ENCODE peak calls at places on chromosome 6, in five cellular contexts. K is HepG2, L is GM23248, H is K562, P is neural progenitor cell. Q is an unnamed sample.
A peak's percentile ranks its signal among the peaks of the same experiment; 100 is the strongest.

GRCh38 chr6:100171533-100172321 is 177.7 kb upstream of the MCHR2 start:
- DNase-seq in K (no peak), L (peak; percentile 38), H (no peak), P (no peak), Q (no peak)

GRCh38 chr6:158686791-158687381 is 37.0 kb downstream of the SYTL3 start:
- DNase-seq in K (no peak), L (no peak), H (no peak), P (no peak), Q (no peak)

GRCh38 chr6:45679163-45679562 is 301.4 kb upstream of the SUPT3H start:
- DNase-seq in K (no peak), L (no peak), H (no peak), P (no peak), Q (no peak)

GRCh38 chr6:93721386-93722048 is 302.2 kb upstream of the EPHA7 start:
- DNase-seq in K (peak; percentile 1), L (peak; percentile 49), H (no peak), P (peak; percentile 77), Q (peak; percentile 2)

GRCh38 chr6:14652536-14652935 is 535.0 kb downstream of the CD83 start:
- DNase-seq in K (no peak), L (no peak), H (no peak), P (no peak), Q (no peak)

GRCh38 chr6:3963404-3963803 is 114.2 kb downstream of the FAM50B start:
- DNase-seq in K (no peak), L (no peak), H (no peak), P (no peak), Q (no peak)

GRCh38 chr6:97151611-97152010 is 131.4 kb downstream of the MMS22L start:
- DNase-seq in K (no peak), L (no peak), H (no peak), P (no peak), Q (no peak)

GRCh38 chr6:30206799-30207618 is 6.2 kb downstream of the TRIM26 start:
- DNase-seq in K (peak; percentile 95), L (peak; percentile 58), H (no peak), P (peak; percentile 58), Q (peak; percentile 8)

GRCh38 chr6:61809004-61809595 is 476.9 kb downstream of the KHDRBS2 start:
- DNase-seq in K (peak; percentile 45), L (peak; percentile 36), H (no peak), P (peak; percentile 37), Q (no peak)

GRCh38 chr6:161736796-161737292 is 463.0 kb upstream of the AGPAT4 start:
- DNase-seq in K (no peak), L (peak; percentile 24), H (no peak), P (no peak), Q (no peak)

GRCh38 chr6:111377558-111378120 is 105.4 kb downstream of the REV3L start:
- DNase-seq in K (no peak), L (peak; percentile 32), H (peak; percentile 58), P (no peak), Q (no peak)

GRCh38 chr6:111804627-111805235 is 68.5 kb downstream of the FYN start:
- DNase-seq in K (no peak), L (peak; percentile 87), H (peak; percentile 69), P (no peak), Q (peak; percentile 81)

GRCh38 chr6:15248451-15249370 is 2.8 kb downstream of the JARID2 start:
- DNase-seq in K (peak; percentile 93), L (peak; percentile 99), H (peak; percentile 97), P (peak; percentile 99), Q (peak; percentile 89)

GRCh38 chr6:89997456-89998445 is 103.5 kb downstream of the GJA10 start:
- DNase-seq in K (no peak), L (peak; percentile 20), H (no peak), P (no peak), Q (no peak)
- H3K9ac ChIP-seq in K (no peak overlapping the region), L (no peak overlapping the region), H (no peak overlapping the region), P (no peak overlapping the region), Q (no peak overlapping the region)

GRCh38 chr6:122788208-122788607 is 850 bp upstream of the SMPDL3A start:
- DNase-seq in K (no peak), L (no peak), H (no peak), P (no peak), Q (no peak)

GRCh38 chr6:122789862-122790739 is 1.0 kb downstream of the SMPDL3A start:
- DNase-seq in K (no peak), L (peak; percentile 78), H (peak; percentile 19), P (peak; percentile 39), Q (peak; percentile 6)

GRCh38 chr6:122788663-122789062 is 395 bp upstream of the SMPDL3A start:
- DNase-seq in K (no peak), L (no peak), H (no peak), P (peak; percentile 32), Q (no peak)

GRCh38 chr6:122790740-122791679 is 2.0 kb downstream of the SMPDL3A start:
- DNase-seq in K (peak; percentile 86), L (no peak), H (no peak), P (no peak), Q (no peak)

DNA sequence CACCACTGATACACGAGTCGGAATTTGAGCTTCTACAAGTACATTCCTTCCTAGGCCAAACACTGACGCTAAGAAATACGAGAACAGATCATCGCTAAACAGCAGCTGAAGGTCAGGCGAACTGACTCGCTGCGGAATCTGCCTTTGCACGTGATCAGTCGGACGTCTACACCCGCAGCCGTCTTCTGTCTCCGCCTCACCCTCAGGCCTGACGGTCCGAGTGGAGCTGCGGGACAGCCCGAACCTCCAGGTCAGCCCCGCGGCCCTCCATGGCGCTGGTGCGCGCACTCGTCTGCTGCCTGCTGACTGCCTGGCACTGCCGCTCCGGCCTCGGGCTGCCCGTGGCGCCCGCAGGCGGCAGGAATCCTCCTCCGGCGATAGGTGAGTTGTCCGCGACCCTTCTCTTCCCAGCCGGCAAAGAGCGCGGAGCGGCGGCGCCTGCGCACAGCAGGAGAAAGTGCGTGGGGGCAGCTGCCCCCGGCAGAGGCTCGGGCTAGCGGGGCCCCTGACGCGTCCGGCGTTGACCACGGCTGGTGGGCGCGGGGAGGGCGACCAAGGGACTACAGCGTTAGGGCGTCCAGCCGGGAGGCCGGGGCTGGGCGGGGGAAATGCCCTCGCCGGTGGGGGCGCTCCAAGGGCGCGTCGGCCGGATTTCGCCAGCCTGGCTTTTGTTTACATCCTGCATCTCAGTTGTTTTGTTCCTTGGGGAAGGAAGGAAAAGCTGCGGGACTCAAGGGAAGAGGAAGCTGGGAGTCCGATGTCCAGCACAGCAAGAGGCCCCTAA is at the start of gene SMPDL3A:
- DNase-seq in K (peak; percentile 76), L (peak; percentile 84), H (peak; percentile 56), P (peak; percentile 88), Q (peak; percentile 77)
- TF ChIP-seq EZH2 in K (no peak), L (no peak), H (no peak), P (peak; percentile 18), Q (no peak)

GRCh38 chr6:139472341-139473038 is 98.0 kb upstream of the CITED2 start:
- DNase-seq in K (no peak), L (peak; percentile 77), H (no peak), P (no peak), Q (no peak)

GRCh38 chr6:139473239-139473701 is 98.8 kb upstream of the CITED2 start:
- DNase-seq in K (no peak), L (peak; percentile 53), H (no peak), P (peak; percentile 57), Q (no peak)

GRCh38 chr6:139475231-139475630 is 100.8 kb upstream of the CITED2 start:
- DNase-seq in K (no peak), L (no peak), H (no peak), P (no peak), Q (no peak)

GRCh38 chr6:139473731-139474130 is 99.3 kb upstream of the CITED2 start:
- DNase-seq in K (no peak), L (peak; percentile 17), H (no peak), P (no peak), Q (no peak)

GRCh38 chr6:139474145-139475108 is 100.0 kb upstream of the CITED2 start:
- DNase-seq in K (no peak), L (peak; percentile 63), H (peak; percentile 31), P (peak; percentile 43), Q (no peak)
- H3K9ac ChIP-seq in K (no peak overlapping the region), L (peak overlapping the region; percentile 24), H (peak overlapping the region; percentile 60), P (no peak overlapping the region), Q (no peak overlapping the region)

GRCh38 chr6:138162104-138162946 is 586 bp downstream of the ARFGEF3 start:
- DNase-seq in K (no peak), L (peak; percentile 43), H (no peak), P (peak; percentile 65), Q (peak; percentile 30)
- TF ChIP-seq EZH2 in K (peak; percentile 84), L (peak; percentile 87), H (no peak), P (peak; percentile 59), Q (peak; percentile 27)

DNA sequence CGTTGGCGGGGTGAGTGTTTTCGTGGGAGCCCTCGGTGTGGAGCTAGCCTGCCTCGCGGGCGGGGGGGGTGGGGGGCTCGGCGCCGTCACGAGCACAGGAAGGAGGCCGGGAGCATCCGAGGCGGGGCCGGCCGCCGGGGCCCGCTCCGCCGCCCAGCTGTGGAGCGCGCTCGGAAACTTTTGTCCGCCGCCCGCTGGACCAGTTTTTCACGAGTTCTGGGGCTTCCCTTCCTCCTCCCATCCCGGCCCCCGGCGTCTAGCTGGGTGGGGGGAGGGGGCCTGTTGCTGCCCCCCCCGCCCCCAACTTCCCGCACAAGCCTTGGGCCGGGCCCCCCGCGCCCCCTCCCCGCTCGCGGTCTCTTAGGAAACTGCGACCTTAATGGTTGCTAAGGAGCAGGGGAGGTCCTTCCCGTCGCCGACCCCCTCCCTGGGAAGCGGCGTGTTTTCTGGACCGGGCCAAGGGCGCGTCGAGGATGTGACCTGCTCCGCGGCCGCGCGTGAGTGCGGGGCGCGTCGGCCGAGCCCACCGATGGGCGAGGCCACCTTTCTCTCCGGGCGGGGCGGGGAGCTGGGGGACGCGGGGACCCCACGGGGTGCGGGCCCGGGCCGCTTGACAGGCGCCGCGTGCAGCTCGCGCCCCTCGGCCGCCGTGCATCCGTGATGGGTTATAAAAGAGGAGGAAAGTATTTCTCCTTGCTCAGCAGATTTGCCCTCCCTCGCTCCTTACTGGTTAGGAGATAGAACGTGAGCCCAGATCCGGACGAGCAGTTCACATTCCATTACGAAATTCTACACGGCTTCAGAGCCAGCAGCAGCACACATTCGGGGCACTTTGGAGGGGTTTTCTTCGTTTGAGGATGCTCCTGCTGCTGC is 1.4 kb downstream of the RREB1 start:
- DNase-seq in K (peak; percentile 81), L (peak; percentile 92), H (peak; percentile 49), P (peak; percentile 59), Q (peak; percentile 51)
- H3K9ac ChIP-seq in K (peak overlapping the region; percentile 91), L (peak overlapping the region; percentile 91), H (peak overlapping the region; percentile 76), P (no peak overlapping the region), Q (peak overlapping the region; percentile 86)

DNA sequence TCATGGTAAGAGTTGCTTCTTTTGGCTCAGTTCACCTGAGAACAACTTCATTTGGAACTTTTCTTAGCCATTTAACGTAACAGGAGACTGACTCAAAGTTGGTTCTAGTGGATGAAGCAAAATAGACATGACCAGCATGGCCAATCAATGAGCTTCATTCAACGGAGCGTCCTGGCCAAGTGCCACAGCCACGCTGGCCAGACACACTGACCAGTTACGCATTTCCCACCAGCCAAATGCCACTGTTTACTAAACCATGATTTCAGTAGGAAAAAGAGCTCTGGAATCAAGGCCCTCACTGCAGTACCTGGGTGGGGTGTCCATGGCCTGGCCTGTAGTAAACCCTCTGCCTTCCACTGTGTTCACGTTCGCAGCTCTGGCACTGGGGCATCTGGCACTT is 80.4 kb downstream of the POPDC3 start:
- DNase-seq in K (no peak), L (no peak), H (no peak), P (no peak), Q (no peak)
- TF ChIP-seq EZH2 in K (no peak), L (no peak), H (no peak), P (no peak), Q (no peak)